ENCODE peak calls at places on chromosomes 4 and X, in four cellular contexts. P is lung, M is aorta, K is BE2C. Z is an unnamed sample.
A peak's percentile ranks its signal among the peaks of the same experiment; 100 is the strongest.

GRCh38 chrX:140514554-140514953 is 9.7 kb upstream of the SOX3 start:
- DNase-seq in M (no peak), K (no peak), P (no peak), Z (no peak)

GRCh38 chrX:130024127-130024526 is 41.7 kb downstream of the BCORL1 start:
- DNase-seq in K (peak; percentile 78), M (peak; percentile 90), P (peak; percentile 78), Z (peak; percentile 36)

GRCh38 chrX:96685205-96686099 is 810 bp downstream of the DIAPH2 start:
- DNase-seq in P (peak; percentile 41), K (no peak), M (peak; percentile 54), Z (peak; percentile 48)

GRCh38 chr4:8004066-8004465 is 64.4 kb upstream of the AFAP1 start:
- DNase-seq in P (no peak), M (no peak), K (no peak), Z (no peak)

GRCh38 chrX:47078129-47079043 is at the start of gene RGN:
- DNase-seq in P (no peak), K (no peak), M (peak; percentile 48), Z (no peak)

GRCh38 chrX:17164079-17164478 is 210.9 kb upstream of the NHS start:
- DNase-seq in P (no peak), K (no peak), M (no peak), Z (no peak)

GRCh38 chr4:78956979-78957378 is 17.7 kb upstream of the PAQR3 start:
- DNase-seq in K (peak; percentile 18), M (no peak), P (no peak), Z (no peak)

GRCh38 chr4:183729430-183730328 is 70.6 kb downstream of the TRAPPC11 start:
- DNase-seq in K (no peak), M (no peak), P (no peak), Z (no peak)

GRCh38 chrX:129984196-129984962 is 1.9 kb downstream of the BCORL1 start:
- DNase-seq in K (peak; percentile 38), M (peak; percentile 58), P (no peak), Z (peak; percentile 50)

GRCh38 chrX:40459576-40460158 is 121.1 kb upstream of the ATP6AP2 start:
- DNase-seq in K (no peak), M (no peak), P (no peak), Z (no peak)

GRCh38 chrX:31126205-31126604 is 54.4 kb upstream of the FTHL17 start:
- DNase-seq in P (no peak), M (no peak), K (no peak), Z (no peak)

GRCh38 chr4:115145393-115146160 is 32.2 kb upstream of the NDST4 start:
- DNase-seq in M (no peak), P (no peak), K (no peak), Z (peak; percentile 25)

GRCh38 chr4:188399834-188400233 is 260.6 kb downstream of the TRIML1 start:
- DNase-seq in P (no peak), K (no peak), M (no peak), Z (no peak)

GRCh38 chr4:47662975-47663374 is 174.9 kb downstream of the CORIN start:
- DNase-seq in P (no peak), K (peak; percentile 46), M (no peak), Z (no peak)

GRCh38 chr4:137414802-137415201 is 117.5 kb downstream of the PCDH18 start:
- DNase-seq in P (no peak), M (no peak), K (no peak), Z (no peak)

GRCh38 chr4:57109847-57110634 is at the start of gene IGFBP7:
- DNase-seq in M (peak; percentile 80), K (peak; percentile 29), P (peak; percentile 46), Z (no peak)

GRCh38 chr4:147732516-147733193 is 767 bp downstream of the ARHGAP10 start:
- DNase-seq in M (peak; percentile 60), P (peak; percentile 52), K (peak; percentile 46), Z (peak; percentile 67)

GRCh38 chrX:138890491-138890890 is 179.0 kb upstream of the FGF13 start:
- DNase-seq in M (no peak), K (no peak), P (no peak), Z (no peak)

GRCh38 chrX:8084023-8084422 is 87.0 kb downstream of the VCX2 start:
- DNase-seq in M (no peak), K (no peak), P (no peak), Z (no peak)

GRCh38 chr4:125316391-125316780 is 1.6 kb downstream of the FAT4 start:
- DNase-seq in M (peak; percentile 62), K (peak; percentile 39), P (peak; percentile 49), Z (peak; percentile 7)

GRCh38 chr4:152045397-152045780 is 284.6 kb upstream of the GATB start:
- DNase-seq in K (no peak), M (no peak), P (no peak), Z (no peak)

GRCh38 chrX:28787206-28787605 is 200.0 kb downstream of the IL1RAPL1 start:
- DNase-seq in K (no peak), M (no peak), P (no peak), Z (no peak)

GRCh38 chr4:129240816-129241215 is 144.9 kb downstream of the C4orf33 start:
- DNase-seq in M (no peak), K (peak; percentile 39), P (no peak), Z (no peak)

DNA sequence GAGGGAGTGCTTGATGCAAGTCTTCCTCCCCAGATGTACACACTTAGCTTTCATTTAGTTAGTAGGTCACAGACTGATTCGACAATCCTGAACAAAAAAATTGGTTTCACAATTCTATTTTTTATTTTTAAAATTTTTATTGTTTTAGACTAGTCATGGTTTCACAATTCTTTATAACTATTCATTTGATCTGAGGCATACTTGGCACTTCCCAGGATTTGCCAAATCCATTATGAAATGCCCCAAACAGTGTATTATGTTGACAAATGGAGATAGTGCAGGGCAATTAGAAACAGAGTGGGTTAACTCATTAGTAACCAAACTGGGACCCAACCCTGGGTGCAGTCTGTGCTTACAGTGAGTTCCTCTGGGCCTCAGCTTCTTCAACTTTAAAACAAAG is 676 bp upstream of the GPR82 start:
- DNase-seq in P (no peak), M (no peak), K (no peak), Z (no peak)
- H3K4me1 ChIP-seq in P (no peaks in the 10 kb centered on the region), M (no peaks in the 10 kb centered on the region), K (no peaks in the 10 kb centered on the region), Z (no peaks in the 10 kb centered on the region)

GRCh38 chrX:66050140-66050569 is 10.3 kb upstream of the VSIG4 start:
- DNase-seq in P (no peak), K (no peak), M (no peak), Z (no peak)
- H3K4me1 ChIP-seq in P (no peaks in the 10 kb centered on the region), K (no peaks in the 10 kb centered on the region), M (no peaks in the 10 kb centered on the region), Z (no peaks in the 10 kb centered on the region)

GRCh38 chr4:112266823-112267222 is 18.9 kb downstream of the TIFA start:
- DNase-seq in P (no peak), K (no peak), M (no peak), Z (peak; percentile 10)
- H3K4me1 ChIP-seq in P (peaks cover 1% of the 10 kb centered on the region), K (peaks cover 7% of the 10 kb centered on the region), M (peaks cover 4% of the 10 kb centered on the region), Z (no peaks in the 10 kb centered on the region)

GRCh38 chr4:5712931-5713330 is 1.9 kb downstream of the EVC start:
- DNase-seq in P (no peak), M (no peak), K (no peak), Z (no peak)

GRCh38 chr4:5715357-5715756 is 4.4 kb downstream of the EVC start:
- DNase-seq in K (no peak), M (no peak), P (no peak), Z (no peak)

GRCh38 chr4:5711479-5712184 is 631 bp downstream of the EVC start:
- DNase-seq in K (no peak), M (peak; percentile 62), P (no peak), Z (peak; percentile 73)

GRCh38 chr4:5712517-5712916 is 1.5 kb downstream of the EVC start:
- DNase-seq in M (no peak), P (no peak), K (no peak), Z (no peak)

GRCh38 chr4:5713861-5714260 is 2.9 kb downstream of the EVC start:
- DNase-seq in M (no peak), P (no peak), K (no peak), Z (no peak)
- H3K4me1 ChIP-seq in M (peaks cover 3% of the 10 kb centered on the region), P (peaks cover 5% of the 10 kb centered on the region), K (no peaks in the 10 kb centered on the region), Z (peaks cover 14% of the 10 kb centered on the region)

GRCh38 chrX:2693123-2693438 is 2.0 kb downstream of the CD99 start:
- DNase-seq in M (no peak), P (no peak), K (no peak), Z (no peak)
- H3K4me1 ChIP-seq in M (peaks cover 5% of the 10 kb centered on the region), P (peaks cover 16% of the 10 kb centered on the region), K (no peaks in the 10 kb centered on the region), Z (peaks cover 5% of the 10 kb centered on the region)

GRCh38 chr4:145486603-145487002 is 5.0 kb downstream of the SMAD1 start:
- DNase-seq in P (no peak), K (no peak), M (no peak), Z (no peak)

GRCh38 chr4:145484240-145484846 is 2.7 kb downstream of the SMAD1 start:
- DNase-seq in K (peak; percentile 16), M (no peak), P (no peak), Z (no peak)

GRCh38 chr4:145487626-145488025 is 6.0 kb downstream of the SMAD1 start:
- DNase-seq in K (no peak), M (no peak), P (no peak), Z (no peak)

GRCh38 chr4:145485120-145485519 is 3.5 kb downstream of the SMAD1 start:
- DNase-seq in M (no peak), P (no peak), K (no peak), Z (no peak)

DNA sequence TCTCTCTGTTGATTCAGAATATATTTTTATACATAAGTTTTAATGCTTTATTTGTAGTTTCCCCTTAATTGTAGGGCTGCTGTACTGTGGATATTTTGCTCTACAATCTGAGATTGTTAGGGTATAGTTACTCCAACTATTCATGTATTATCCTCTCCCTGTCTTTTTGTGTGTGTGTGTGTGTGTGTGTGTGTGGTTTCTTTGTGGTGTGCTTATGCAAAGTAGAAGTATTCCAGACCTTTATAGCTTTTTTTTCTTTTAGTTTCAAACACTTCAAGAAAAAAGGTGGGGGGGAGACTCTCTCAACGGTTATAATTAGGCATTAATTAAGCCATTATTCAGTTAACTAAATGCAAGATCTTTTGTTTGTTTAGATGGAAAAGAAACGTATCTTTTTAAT is 6.7 kb downstream of the SMAD1 start:
- DNase-seq in P (no peak), M (no peak), K (no peak), Z (no peak)
- H3K4me1 ChIP-seq in P (peaks cover 4% of the 10 kb centered on the region), M (peaks cover 2% of the 10 kb centered on the region), K (peaks cover 2% of the 10 kb centered on the region), Z (peaks cover 3% of the 10 kb centered on the region)

DNA sequence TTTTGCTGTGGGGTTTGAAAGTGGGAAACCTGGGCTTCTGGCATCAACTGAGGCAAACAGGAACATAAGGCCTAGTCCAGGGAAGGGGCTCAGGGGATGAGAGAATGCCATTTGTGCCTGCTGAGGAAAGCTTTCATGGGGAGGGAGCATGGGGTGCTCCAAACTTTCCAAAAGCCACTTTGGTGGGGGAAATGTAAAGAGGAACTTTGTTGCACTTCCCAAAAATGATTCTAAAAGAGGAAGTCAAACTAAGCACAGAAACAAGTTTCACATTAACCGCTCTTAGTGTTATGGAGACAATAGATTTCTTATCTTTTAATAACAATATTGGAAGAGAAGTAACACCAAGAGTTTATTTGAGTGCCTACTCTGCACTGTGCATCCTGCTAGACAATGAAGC is 32.3 kb downstream of the GAB3 start:
- DNase-seq in P (no peak), M (no peak), K (no peak), Z (no peak)
- H3K4me1 ChIP-seq in P (peaks cover 5% of the 10 kb centered on the region), M (no peaks in the 10 kb centered on the region), K (no peaks in the 10 kb centered on the region), Z (peaks cover 3% of the 10 kb centered on the region)

Z was measured in SJCRH30.